ENCODE peak calls at places on chromosomes 7 and 10, in six cellular contexts. One of them, this sample, is unnamed.

GRCh38 chr7:141715794-141716689 is 7.9 kb downstream of the WEE2 start:
- DNase-seq in left lung: no peak
- DNase-seq in A549: no peak
- DNase-seq in NCI-H1105: no peak
- DNase-seq in EL: no peak
- DNase-seq in BE2C: no peak
- DNase-seq in this sample: no peak

GRCh38 chr10:48634198-48634983 is 29.5 kb upstream of the ARHGAP22 start:
- DNase-seq in left lung: peak
- DNase-seq in A549: no peak
- DNase-seq in NCI-H1105: no peak
- DNase-seq in EL: peak
- DNase-seq in BE2C: peak
- DNase-seq in this sample: no peak

GRCh38 chr7:121932768-121933167 is 59.8 kb downstream of the PTPRZ1 start:
- DNase-seq in left lung: no peak
- DNase-seq in A549: no peak
- DNase-seq in NCI-H1105: no peak
- DNase-seq in EL: no peak
- DNase-seq in BE2C: no peak
- DNase-seq in this sample: no peak

GRCh38 chr7:85184599-85185354 is 2.1 kb downstream of the SEMA3D start:
- DNase-seq in left lung: peak
- DNase-seq in A549: no peak
- DNase-seq in NCI-H1105: peak
- DNase-seq in EL: peak
- DNase-seq in BE2C: peak
- DNase-seq in this sample: no peak

GRCh38 chr10:79405221-79405994 is 40.0 kb downstream of the ZCCHC24 start:
- DNase-seq in left lung: peak
- DNase-seq in A549: no peak
- DNase-seq in NCI-H1105: no peak
- DNase-seq in EL: no peak
- DNase-seq in BE2C: no peak
- DNase-seq in this sample: no peak

GRCh38 chr10:121668336-121669009 is 70.2 kb upstream of the FGFR2 start:
- DNase-seq in left lung: no peak
- DNase-seq in A549: no peak
- DNase-seq in NCI-H1105: no peak
- DNase-seq in EL: no peak
- DNase-seq in BE2C: peak
- DNase-seq in this sample: no peak

GRCh38 chr7:74115326-74115725 is 31.7 kb downstream of the LIMK1 start:
- DNase-seq in left lung: no peak
- DNase-seq in A549: peak
- DNase-seq in NCI-H1105: no peak
- DNase-seq in EL: no peak
- DNase-seq in BE2C: peak
- DNase-seq in this sample: no peak

GRCh38 chr7:106462365-106462859 is 177.6 kb upstream of the NAMPT start:
- DNase-seq in left lung: no peak
- DNase-seq in A549: peak
- DNase-seq in NCI-H1105: peak
- DNase-seq in EL: peak
- DNase-seq in BE2C: no peak
- DNase-seq in this sample: peak

GRCh38 chr7:99080679-99081078 is 63.2 kb downstream of the SMURF1 start:
- DNase-seq in left lung: no peak
- DNase-seq in A549: no peak
- DNase-seq in NCI-H1105: no peak
- DNase-seq in EL: no peak
- DNase-seq in BE2C: no peak
- DNase-seq in this sample: no peak

GRCh38 chr10:14736043-14736442 is 38.7 kb downstream of the FAM107B start:
- DNase-seq in left lung: no peak
- DNase-seq in A549: no peak
- DNase-seq in NCI-H1105: no peak
- DNase-seq in EL: no peak
- DNase-seq in BE2C: no peak
- DNase-seq in this sample: peak

GRCh38 chr7:2125931-2126330 is 106.8 kb downstream of the MAD1L1 start:
- DNase-seq in left lung: no peak
- DNase-seq in A549: no peak
- DNase-seq in NCI-H1105: no peak
- DNase-seq in EL: no peak
- DNase-seq in BE2C: no peak
- DNase-seq in this sample: no peak

GRCh38 chr10:21519981-21520436 is 5.5 kb downstream of the SKIDA1 start:
- DNase-seq in left lung: no peak
- DNase-seq in A549: peak
- DNase-seq in NCI-H1105: no peak
- DNase-seq in EL: peak
- DNase-seq in BE2C: no peak
- DNase-seq in this sample: peak

GRCh38 chr7:43513236-43513635 is 69.7 kb upstream of the STK17A start:
- DNase-seq in left lung: no peak
- DNase-seq in A549: no peak
- DNase-seq in NCI-H1105: peak
- DNase-seq in EL: no peak
- DNase-seq in BE2C: no peak
- DNase-seq in this sample: no peak

GRCh38 chr10:69346776-69347175 is 68.5 kb downstream of the HK1 start:
- DNase-seq in left lung: no peak
- DNase-seq in A549: no peak
- DNase-seq in NCI-H1105: no peak
- DNase-seq in EL: no peak
- DNase-seq in BE2C: no peak
- DNase-seq in this sample: no peak

GRCh38 chr10:546971-547590 is 142.4 kb downstream of the DIP2C start:
- DNase-seq in left lung: no peak
- DNase-seq in A549: no peak
- DNase-seq in NCI-H1105: no peak
- DNase-seq in EL: no peak
- DNase-seq in BE2C: no peak
- DNase-seq in this sample: no peak

GRCh38 chr10:34205452-34205851 is 609.6 kb downstream of the PARD3 start:
- DNase-seq in left lung: no peak
- DNase-seq in A549: no peak
- DNase-seq in NCI-H1105: no peak
- DNase-seq in EL: no peak
- DNase-seq in BE2C: no peak
- DNase-seq in this sample: no peak

GRCh38 chr10:28985137-28985885 is 303.6 kb upstream of the LYZL1 start:
- DNase-seq in left lung: no peak
- DNase-seq in A549: no peak
- DNase-seq in NCI-H1105: no peak
- DNase-seq in EL: no peak
- DNase-seq in BE2C: no peak
- DNase-seq in this sample: no peak

GRCh38 chr10:77383861-77384553 is 253.6 kb downstream of the KCNMA1 start:
- DNase-seq in left lung: no peak
- DNase-seq in A549: no peak
- DNase-seq in NCI-H1105: peak
- DNase-seq in EL: no peak
- DNase-seq in BE2C: peak
- DNase-seq in this sample: no peak

GRCh38 chr10:71286521-71287294 is 32.4 kb upstream of the SLC29A3 start:
- DNase-seq in left lung: peak
- DNase-seq in A549: no peak
- DNase-seq in NCI-H1105: no peak
- DNase-seq in EL: no peak
- DNase-seq in BE2C: no peak
- DNase-seq in this sample: no peak

GRCh38 chr10:97849491-97850402 is at the start of gene GOLGA7B:
- DNase-seq in left lung: peak
- DNase-seq in A549: no peak
- DNase-seq in NCI-H1105: peak
- DNase-seq in EL: no peak
- DNase-seq in BE2C: peak
- DNase-seq in this sample: peak

GRCh38 chr7:149813254-149814035 is 24.7 kb upstream of the ZNF862 start:
- DNase-seq in left lung: peak
- DNase-seq in A549: no peak
- DNase-seq in NCI-H1105: no peak
- DNase-seq in EL: no peak
- DNase-seq in BE2C: no peak
- DNase-seq in this sample: no peak

GRCh38 chr7:2002561-2003450 is 229.9 kb downstream of the MAD1L1 start:
- DNase-seq in left lung: peak
- DNase-seq in A549: no peak
- DNase-seq in NCI-H1105: no peak
- DNase-seq in EL: no peak
- DNase-seq in BE2C: peak
- DNase-seq in this sample: no peak

GRCh38 chr10:483266-483665 is 206.2 kb downstream of the DIP2C start:
- DNase-seq in left lung: no peak
- DNase-seq in A549: no peak
- DNase-seq in NCI-H1105: no peak
- DNase-seq in EL: no peak
- DNase-seq in BE2C: no peak
- DNase-seq in this sample: no peak

GRCh38 chr10:94358480-94358879 is 4.3 kb downstream of the NOC3L start:
- DNase-seq in left lung: no peak
- DNase-seq in A549: no peak
- DNase-seq in NCI-H1105: no peak
- DNase-seq in EL: peak
- DNase-seq in BE2C: no peak
- DNase-seq in this sample: no peak

GRCh38 chr7:8197994-8198698 is 63.8 kb downstream of the ICA1 start:
- DNase-seq in left lung: no peak
- DNase-seq in A549: no peak
- DNase-seq in NCI-H1105: no peak
- DNase-seq in EL: no peak
- DNase-seq in BE2C: no peak
- DNase-seq in this sample: no peak

GRCh38 chr10:93190377-93190776 is 116.7 kb downstream of the CYP26A1 start:
- DNase-seq in left lung: no peak
- DNase-seq in A549: no peak
- DNase-seq in NCI-H1105: no peak
- DNase-seq in EL: no peak
- DNase-seq in BE2C: no peak
- DNase-seq in this sample: no peak

GRCh38 chr7:102115931-102116330 is 170.7 kb upstream of the SH2B2 start:
- DNase-seq in left lung: no peak
- DNase-seq in A549: no peak
- DNase-seq in NCI-H1105: no peak
- DNase-seq in EL: no peak
- DNase-seq in BE2C: no peak
- DNase-seq in this sample: no peak

GRCh38 chr10:7832060-7832459 is 13.8 kb downstream of the TAF3 start:
- DNase-seq in left lung: no peak
- DNase-seq in A549: no peak
- DNase-seq in NCI-H1105: no peak
- DNase-seq in EL: no peak
- DNase-seq in BE2C: no peak
- DNase-seq in this sample: no peak

GRCh38 chr7:156090988-156091387 is 278.7 kb upstream of the SHH start:
- DNase-seq in left lung: no peak
- DNase-seq in A549: no peak
- DNase-seq in NCI-H1105: no peak
- DNase-seq in EL: no peak
- DNase-seq in BE2C: no peak
- DNase-seq in this sample: no peak

GRCh38 chr10:85620807-85621206 is 745.8 kb downstream of the GRID1 start:
- DNase-seq in left lung: no peak
- DNase-seq in A549: no peak
- DNase-seq in NCI-H1105: no peak
- DNase-seq in EL: no peak
- DNase-seq in BE2C: no peak
- DNase-seq in this sample: no peak

GRCh38 chr10:46559231-46559671 is 2.8 kb upstream of the GPRIN2 start:
- DNase-seq in left lung: peak
- DNase-seq in A549: no peak
- DNase-seq in NCI-H1105: no peak
- DNase-seq in EL: no peak
- DNase-seq in BE2C: no peak
- DNase-seq in this sample: no peak

GRCh38 chr10:110746254-110746826 is 102.2 kb downstream of the RBM20 start:
- DNase-seq in left lung: no peak
- DNase-seq in A549: peak
- DNase-seq in NCI-H1105: peak
- DNase-seq in EL: peak
- DNase-seq in BE2C: peak
- DNase-seq in this sample: peak

GRCh38 chr10:37222046-37222445 is 96.6 kb downstream of the ANKRD30A start:
- DNase-seq in left lung: no peak
- DNase-seq in A549: no peak
- DNase-seq in NCI-H1105: no peak
- DNase-seq in EL: no peak
- DNase-seq in BE2C: no peak
- DNase-seq in this sample: no peak

GRCh38 chr10:775245-776075 is 86.0 kb upstream of the DIP2C start:
- DNase-seq in left lung: peak
- DNase-seq in A549: no peak
- DNase-seq in NCI-H1105: no peak
- DNase-seq in EL: peak
- DNase-seq in BE2C: no peak
- DNase-seq in this sample: peak

GRCh38 chr7:139635521-139636240 is 112.2 kb downstream of the CLEC2L start:
- DNase-seq in left lung: no peak
- DNase-seq in A549: no peak
- DNase-seq in NCI-H1105: no peak
- DNase-seq in EL: no peak
- DNase-seq in BE2C: no peak
- DNase-seq in this sample: no peak